ENCODE peak calls at places on chromosomes 13 and 19, in ten cellular contexts. One of them, this sample, is unnamed.
A peak's percentile ranks its signal among the peaks of the same experiment; 100 is the strongest.

GRCh38 chr13:90882551-90882950 is 464.9 kb upstream of the MIR17HG start:
- DNase-seq in GM12878: no peak
- DNase-seq in transverse colon: no peak
- DNase-seq in stomach: no peak
- DNase-seq in esophagus muscularis mucosa: no peak
- DNase-seq in tibial nerve: no peak
- DNase-seq in suprapubic skin: no peak
- DNase-seq in H1: no peak
- DNase-seq in SK-N-SH: no peak
- DNase-seq in sigmoid colon: no peak
- DNase-seq in this sample: no peak

GRCh38 chr13:82976499-82976898 is 905.8 kb downstream of the SLITRK1 start:
- DNase-seq in GM12878: no peak
- DNase-seq in transverse colon: no peak
- DNase-seq in stomach: no peak
- DNase-seq in esophagus muscularis mucosa: no peak
- DNase-seq in tibial nerve: no peak
- DNase-seq in suprapubic skin: no peak
- DNase-seq in H1: no peak
- DNase-seq in SK-N-SH: no peak
- DNase-seq in sigmoid colon: no peak
- DNase-seq in this sample: no peak

GRCh38 chr13:104014803-104015645 is 948.8 kb upstream of the SLC10A2 start:
- DNase-seq in GM12878: no peak
- DNase-seq in transverse colon: no peak
- DNase-seq in stomach: no peak
- DNase-seq in esophagus muscularis mucosa: no peak
- DNase-seq in tibial nerve: no peak
- DNase-seq in suprapubic skin: no peak
- DNase-seq in H1: no peak
- DNase-seq in SK-N-SH: no peak
- DNase-seq in sigmoid colon: no peak
- DNase-seq in this sample: no peak

GRCh38 chr19:37251308-37252229 is 33.6 kb downstream of the ZNF383 start:
- DNase-seq in GM12878: peak; percentile 54
- DNase-seq in transverse colon: peak; percentile 48
- DNase-seq in stomach: peak; percentile 43
- DNase-seq in esophagus muscularis mucosa: peak; percentile 93
- DNase-seq in tibial nerve: no peak
- DNase-seq in suprapubic skin: no peak
- DNase-seq in H1: no peak
- DNase-seq in SK-N-SH: peak; percentile 92
- DNase-seq in sigmoid colon: peak; percentile 91
- DNase-seq in this sample: peak; percentile 21

GRCh38 chr19:7734220-7735203 is 2.6 kb upstream of the CLEC4G start:
- DNase-seq in GM12878: no peak
- DNase-seq in transverse colon: no peak
- DNase-seq in stomach: no peak
- DNase-seq in esophagus muscularis mucosa: no peak
- DNase-seq in tibial nerve: no peak
- DNase-seq in suprapubic skin: no peak
- DNase-seq in H1: no peak
- DNase-seq in SK-N-SH: no peak
- DNase-seq in sigmoid colon: peak; percentile 30
- DNase-seq in this sample: peak; percentile 16

GRCh38 chr19:4909172-4909896 is at the start of gene UHRF1:
- DNase-seq in GM12878: no peak
- DNase-seq in transverse colon: peak; percentile 11
- DNase-seq in stomach: no peak
- DNase-seq in esophagus muscularis mucosa: no peak
- DNase-seq in tibial nerve: no peak
- DNase-seq in suprapubic skin: no peak
- DNase-seq in H1: peak; percentile 54
- DNase-seq in SK-N-SH: peak; percentile 93
- DNase-seq in sigmoid colon: no peak
- DNase-seq in this sample: no peak

GRCh38 chr13:88726075-88726474 is 1054.9 kb downstream of the SLITRK5 start:
- DNase-seq in GM12878: no peak
- DNase-seq in transverse colon: no peak
- DNase-seq in stomach: no peak
- DNase-seq in esophagus muscularis mucosa: no peak
- DNase-seq in tibial nerve: no peak
- DNase-seq in suprapubic skin: no peak
- DNase-seq in H1: no peak
- DNase-seq in SK-N-SH: no peak
- DNase-seq in sigmoid colon: no peak
- DNase-seq in this sample: no peak

GRCh38 chr19:8022275-8022674 is 16.8 kb upstream of the ELAVL1 start:
- DNase-seq in GM12878: no peak
- DNase-seq in transverse colon: no peak
- DNase-seq in stomach: peak; percentile 29
- DNase-seq in esophagus muscularis mucosa: no peak
- DNase-seq in tibial nerve: no peak
- DNase-seq in suprapubic skin: no peak
- DNase-seq in H1: no peak
- DNase-seq in SK-N-SH: no peak
- DNase-seq in sigmoid colon: no peak
- DNase-seq in this sample: no peak

GRCh38 chr19:35882074-35882832 is 13.9 kb downstream of the APLP1 start:
- DNase-seq in GM12878: peak; percentile 33
- DNase-seq in transverse colon: no peak
- DNase-seq in stomach: no peak
- DNase-seq in esophagus muscularis mucosa: no peak
- DNase-seq in tibial nerve: no peak
- DNase-seq in suprapubic skin: no peak
- DNase-seq in H1: no peak
- DNase-seq in SK-N-SH: peak; percentile 79
- DNase-seq in sigmoid colon: no peak
- DNase-seq in this sample: peak; percentile 42

GRCh38 chr13:50291611-50292010 is 276.4 kb downstream of the KCNRG start:
- DNase-seq in GM12878: no peak
- DNase-seq in transverse colon: no peak
- DNase-seq in stomach: no peak
- DNase-seq in esophagus muscularis mucosa: no peak
- DNase-seq in tibial nerve: no peak
- DNase-seq in suprapubic skin: no peak
- DNase-seq in H1: no peak
- DNase-seq in SK-N-SH: no peak
- DNase-seq in sigmoid colon: no peak
- DNase-seq in this sample: no peak

GRCh38 chr13:39130298-39130697 is 92.0 kb downstream of the NHLRC3 start:
- DNase-seq in GM12878: no peak
- DNase-seq in transverse colon: no peak
- DNase-seq in stomach: no peak
- DNase-seq in esophagus muscularis mucosa: no peak
- DNase-seq in tibial nerve: no peak
- DNase-seq in suprapubic skin: no peak
- DNase-seq in H1: no peak
- DNase-seq in SK-N-SH: no peak
- DNase-seq in sigmoid colon: no peak
- DNase-seq in this sample: no peak

GRCh38 chr19:5292453-5292842 is 48.2 kb downstream of the PTPRS start:
- DNase-seq in GM12878: no peak
- DNase-seq in transverse colon: peak; percentile 30
- DNase-seq in stomach: peak; percentile 60
- DNase-seq in esophagus muscularis mucosa: no peak
- DNase-seq in tibial nerve: no peak
- DNase-seq in suprapubic skin: no peak
- DNase-seq in H1: no peak
- DNase-seq in SK-N-SH: peak; percentile 93
- DNase-seq in sigmoid colon: peak; percentile 81
- DNase-seq in this sample: no peak

GRCh38 chr13:79869326-79869725 is 388.4 kb downstream of the NDFIP2 start:
- DNase-seq in GM12878: no peak
- DNase-seq in transverse colon: no peak
- DNase-seq in stomach: no peak
- DNase-seq in esophagus muscularis mucosa: no peak
- DNase-seq in tibial nerve: no peak
- DNase-seq in suprapubic skin: no peak
- DNase-seq in H1: no peak
- DNase-seq in SK-N-SH: no peak
- DNase-seq in sigmoid colon: no peak
- DNase-seq in this sample: no peak

GRCh38 chr13:36919206-36919832 is 719 bp downstream of the SMAD9 start:
- DNase-seq in GM12878: no peak
- DNase-seq in transverse colon: peak; percentile 28
- DNase-seq in stomach: peak; percentile 39
- DNase-seq in esophagus muscularis mucosa: no peak
- DNase-seq in tibial nerve: no peak
- DNase-seq in suprapubic skin: no peak
- DNase-seq in H1: peak; percentile 67
- DNase-seq in SK-N-SH: peak; percentile 75
- DNase-seq in sigmoid colon: peak; percentile 68
- DNase-seq in this sample: peak; percentile 54

DNA sequence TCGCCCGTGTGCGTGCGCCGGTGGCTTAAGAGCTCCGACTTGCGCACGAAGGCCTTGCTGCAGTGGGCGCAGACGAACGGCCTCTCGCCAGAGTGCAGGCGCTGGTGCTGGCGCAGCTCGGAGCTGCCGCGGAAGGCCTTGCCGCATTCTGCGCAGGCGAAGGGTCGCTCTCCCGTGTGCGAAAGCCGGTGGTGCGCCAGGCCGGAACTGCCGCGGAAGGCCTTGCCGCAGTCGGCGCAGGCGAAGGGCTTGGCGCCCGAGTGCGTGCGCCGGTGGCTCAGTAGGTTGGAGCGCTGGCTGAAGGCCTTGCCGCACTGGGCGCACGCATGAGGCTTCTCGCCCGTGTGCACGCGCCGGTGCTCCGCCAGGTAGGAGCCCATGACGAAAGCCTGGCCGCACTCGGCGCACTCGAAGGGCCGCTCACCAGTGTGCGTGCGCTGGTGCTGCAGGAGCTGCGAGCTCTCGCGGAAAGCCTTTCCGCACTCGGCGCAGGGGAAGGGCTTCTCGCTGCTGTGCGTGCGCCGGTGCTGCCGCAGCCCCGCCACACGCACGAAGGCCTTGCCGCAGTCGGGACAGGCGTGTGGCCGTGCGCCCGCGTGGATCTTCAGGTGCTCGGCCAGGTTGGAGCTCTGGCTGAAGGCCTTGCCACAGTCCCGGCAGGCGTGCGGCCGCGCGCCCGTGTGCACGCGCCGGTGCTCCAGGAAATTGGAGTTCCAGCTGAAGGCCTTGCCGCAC is 3.1 kb upstream of the A1BG start:
- DNase-seq in GM12878: no peak
- DNase-seq in transverse colon: no peak
- DNase-seq in stomach: no peak
- DNase-seq in esophagus muscularis mucosa: no peak
- DNase-seq in tibial nerve: no peak
- DNase-seq in suprapubic skin: no peak
- DNase-seq in H1: no peak
- DNase-seq in SK-N-SH: no peak
- DNase-seq in sigmoid colon: peak; percentile 46
- DNase-seq in this sample: no peak
- H3K4me3 ChIP-seq in GM12878: no peak overlapping the region
- H3K4me3 ChIP-seq in transverse colon: peak overlapping the region; percentile 22
- H3K4me3 ChIP-seq in stomach: peak overlapping the region; percentile 33
- H3K4me3 ChIP-seq in esophagus muscularis mucosa: peak overlapping the region; percentile 29
- H3K4me3 ChIP-seq in tibial nerve: peak overlapping the region; percentile 16
- H3K4me3 ChIP-seq in suprapubic skin: peak overlapping the region; percentile 27
- H3K4me3 ChIP-seq in H1: no peak overlapping the region
- H3K4me3 ChIP-seq in SK-N-SH: no peak overlapping the region
- H3K4me3 ChIP-seq in sigmoid colon: peak overlapping the region; percentile 20
- H3K4me3 ChIP-seq in this sample: peak overlapping the region; percentile 12

DNA sequence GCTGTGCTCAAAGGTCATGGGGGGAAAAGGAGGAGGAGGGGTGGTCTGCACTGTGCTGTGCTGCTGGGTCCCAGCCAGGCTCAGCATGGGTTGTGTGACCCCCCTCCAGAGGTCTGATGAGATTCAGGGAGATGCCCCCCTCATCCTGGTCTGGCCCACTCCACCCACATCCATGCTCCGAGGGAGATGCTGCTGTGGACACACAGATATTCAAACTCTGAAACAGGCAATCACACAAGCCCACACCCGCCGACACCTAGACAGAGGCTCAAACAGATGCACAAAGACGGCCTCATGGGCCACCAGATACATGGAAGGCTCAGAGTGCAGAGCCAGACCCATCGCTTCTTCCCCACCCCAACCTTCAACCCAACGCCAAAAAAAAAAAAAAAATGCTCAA is 37.8 kb upstream of the POU2F2 start:
- DNase-seq in GM12878: no peak
- DNase-seq in transverse colon: no peak
- DNase-seq in stomach: no peak
- DNase-seq in esophagus muscularis mucosa: no peak
- DNase-seq in tibial nerve: no peak
- DNase-seq in suprapubic skin: no peak
- DNase-seq in H1: no peak
- DNase-seq in SK-N-SH: no peak
- DNase-seq in sigmoid colon: no peak
- DNase-seq in this sample: no peak
- TF ChIP-seq EP300 in GM12878: no peak
- TF ChIP-seq EP300 in transverse colon: no peak
- TF ChIP-seq EP300 in stomach: no peak
- TF ChIP-seq EP300 in esophagus muscularis mucosa: no peak
- TF ChIP-seq EP300 in tibial nerve: no peak
- TF ChIP-seq EP300 in suprapubic skin: no peak
- TF ChIP-seq EP300 in H1: no peak
- TF ChIP-seq EP300 in SK-N-SH: no peak
- TF ChIP-seq EP300 in sigmoid colon: no peak
- TF ChIP-seq EP300 in this sample: no peak

DNA sequence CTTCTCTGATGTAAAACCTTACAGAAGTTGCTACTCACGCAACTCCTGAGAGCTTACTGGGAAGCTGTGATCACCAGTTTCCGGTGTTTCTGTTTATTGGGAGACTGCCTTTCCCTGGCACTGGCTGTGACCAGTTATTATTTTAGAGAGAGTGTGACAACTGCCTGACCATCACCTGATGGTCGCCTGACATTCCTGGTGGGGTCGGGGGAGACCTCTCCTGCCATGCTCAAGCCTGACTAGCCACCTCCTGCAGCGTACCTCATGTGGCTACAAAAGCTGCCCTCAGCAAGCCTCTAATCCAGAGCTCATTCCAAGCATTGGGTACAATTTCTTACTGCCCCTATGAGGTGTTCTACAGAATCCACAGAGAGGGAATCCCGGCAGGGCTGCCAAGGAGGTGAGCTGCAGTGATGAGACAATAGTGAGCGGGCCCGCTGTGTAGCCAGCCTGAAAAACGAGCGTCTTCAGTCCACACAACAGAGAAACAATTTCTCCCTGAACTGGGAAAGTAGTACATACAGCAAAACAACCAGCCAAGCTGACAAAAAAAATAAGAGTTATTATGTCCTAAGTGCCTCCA is 28.7 kb downstream of the GJA3 start:
- DNase-seq in GM12878: no peak
- DNase-seq in transverse colon: no peak
- DNase-seq in stomach: no peak
- DNase-seq in esophagus muscularis mucosa: no peak
- DNase-seq in tibial nerve: no peak
- DNase-seq in suprapubic skin: no peak
- DNase-seq in H1: no peak
- DNase-seq in SK-N-SH: no peak
- DNase-seq in sigmoid colon: peak; percentile 27
- DNase-seq in this sample: no peak
- H3K27me3 ChIP-seq in GM12878: peaks cover 2% of the 10 kb centered on the region
- H3K27me3 ChIP-seq in transverse colon: peaks cover 44% of the 10 kb centered on the region
- H3K27me3 ChIP-seq in stomach: peaks cover 75% of the 10 kb centered on the region
- H3K27me3 ChIP-seq in esophagus muscularis mucosa: peaks cover 6% of the 10 kb centered on the region
- H3K27me3 ChIP-seq in tibial nerve: peaks cover 70% of the 10 kb centered on the region
- H3K27me3 ChIP-seq in suprapubic skin: peaks cover 58% of the 10 kb centered on the region
- H3K27me3 ChIP-seq in H1: no peaks in the 10 kb centered on the region
- H3K27me3 ChIP-seq in SK-N-SH: peaks cover 52% of the 10 kb centered on the region
- H3K27me3 ChIP-seq in sigmoid colon: peaks cover 8% of the 10 kb centered on the region
- H3K27me3 ChIP-seq in this sample: no peaks in the 10 kb centered on the region

GRCh38 chr13:27448308-27448707 is 2.1 kb downstream of the MTIF3 start:
- DNase-seq in GM12878: no peak
- DNase-seq in transverse colon: no peak
- DNase-seq in stomach: no peak
- DNase-seq in esophagus muscularis mucosa: no peak
- DNase-seq in tibial nerve: no peak
- DNase-seq in suprapubic skin: no peak
- DNase-seq in H1: no peak
- DNase-seq in SK-N-SH: no peak
- DNase-seq in sigmoid colon: no peak
- DNase-seq in this sample: no peak
- H3K4me3 ChIP-seq in GM12878: peak overlapping the region; percentile 44
- H3K4me3 ChIP-seq in transverse colon: no peak overlapping the region
- H3K4me3 ChIP-seq in stomach: peak overlapping the region; percentile 79
- H3K4me3 ChIP-seq in esophagus muscularis mucosa: no peak overlapping the region
- H3K4me3 ChIP-seq in tibial nerve: no peak overlapping the region
- H3K4me3 ChIP-seq in suprapubic skin: no peak overlapping the region
- H3K4me3 ChIP-seq in H1: no peak overlapping the region
- H3K4me3 ChIP-seq in SK-N-SH: no peak overlapping the region
- H3K4me3 ChIP-seq in sigmoid colon: no peak overlapping the region
- H3K4me3 ChIP-seq in this sample: no peak overlapping the region

This sample was measured in ovary.